ENCODE peak calls at places on chromosomes 3 and 15, in six cellular contexts. One of them, this sample, is unnamed.

GRCh38 chr3:136078421-136079364 is 113.2 kb downstream of the PPP2R3A start:
- DNase-seq in EH: peak
- DNase-seq in CD8-positive, alpha-beta memory T cell: peak
- DNase-seq in MM.1S: peak
- DNase-seq in fibroblast of lung: peak
- DNase-seq in dermis microvascular lymphatic vessel endothelial cell: peak
- DNase-seq in this sample: no peak

GRCh38 chr3:125039041-125039896 is 16.5 kb downstream of the HEG1 start:
- DNase-seq in CD8-positive, alpha-beta memory T cell: no peak
- DNase-seq in dermis microvascular lymphatic vessel endothelial cell: no peak
- DNase-seq in MM.1S: no peak
- DNase-seq in fibroblast of lung: no peak
- DNase-seq in EH: no peak
- DNase-seq in this sample: no peak

GRCh38 chr3:78562318-78562717 is 1205.5 kb downstream of the ROBO1 start:
- DNase-seq in EH: no peak
- DNase-seq in MM.1S: no peak
- DNase-seq in CD8-positive, alpha-beta memory T cell: no peak
- DNase-seq in fibroblast of lung: no peak
- DNase-seq in dermis microvascular lymphatic vessel endothelial cell: no peak
- DNase-seq in this sample: no peak

GRCh38 chr15:69045810-69046209 is 31.3 kb downstream of the NOX5 start:
- DNase-seq in dermis microvascular lymphatic vessel endothelial cell: peak
- DNase-seq in fibroblast of lung: peak
- DNase-seq in CD8-positive, alpha-beta memory T cell: no peak
- DNase-seq in EH: peak
- DNase-seq in MM.1S: no peak
- DNase-seq in this sample: no peak

GRCh38 chr3:18946524-18946923 is 201.8 kb upstream of the KCNH8 start:
- DNase-seq in CD8-positive, alpha-beta memory T cell: no peak
- DNase-seq in dermis microvascular lymphatic vessel endothelial cell: no peak
- DNase-seq in fibroblast of lung: no peak
- DNase-seq in EH: no peak
- DNase-seq in MM.1S: no peak
- DNase-seq in this sample: no peak

GRCh38 chr3:12979947-12980487 is 93.2 kb downstream of the IQSEC1 start:
- DNase-seq in dermis microvascular lymphatic vessel endothelial cell: no peak
- DNase-seq in EH: no peak
- DNase-seq in fibroblast of lung: no peak
- DNase-seq in MM.1S: no peak
- DNase-seq in CD8-positive, alpha-beta memory T cell: no peak
- DNase-seq in this sample: no peak

GRCh38 chr15:57235865-57236264 is 140.4 kb upstream of the CGNL1 start:
- DNase-seq in CD8-positive, alpha-beta memory T cell: no peak
- DNase-seq in dermis microvascular lymphatic vessel endothelial cell: peak
- DNase-seq in fibroblast of lung: peak
- DNase-seq in EH: peak
- DNase-seq in MM.1S: no peak
- DNase-seq in this sample: no peak

GRCh38 chr3:150742141-150742523 is 20.8 kb downstream of the SIAH2 start:
- DNase-seq in fibroblast of lung: no peak
- DNase-seq in MM.1S: no peak
- DNase-seq in EH: no peak
- DNase-seq in CD8-positive, alpha-beta memory T cell: no peak
- DNase-seq in dermis microvascular lymphatic vessel endothelial cell: no peak
- DNase-seq in this sample: no peak

GRCh38 chr3:24354230-24354629 is 140.4 kb downstream of the THRB start:
- DNase-seq in MM.1S: no peak
- DNase-seq in fibroblast of lung: no peak
- DNase-seq in dermis microvascular lymphatic vessel endothelial cell: no peak
- DNase-seq in CD8-positive, alpha-beta memory T cell: no peak
- DNase-seq in EH: no peak
- DNase-seq in this sample: no peak

GRCh38 chr3:131821376-131821775 is 213.4 kb downstream of the CPNE4 start:
- DNase-seq in MM.1S: no peak
- DNase-seq in EH: no peak
- DNase-seq in CD8-positive, alpha-beta memory T cell: no peak
- DNase-seq in dermis microvascular lymphatic vessel endothelial cell: no peak
- DNase-seq in fibroblast of lung: no peak
- DNase-seq in this sample: no peak

GRCh38 chr3:106206165-106206564 is 337.4 kb upstream of the CBLB start:
- DNase-seq in CD8-positive, alpha-beta memory T cell: peak
- DNase-seq in MM.1S: no peak
- DNase-seq in fibroblast of lung: peak
- DNase-seq in EH: peak
- DNase-seq in dermis microvascular lymphatic vessel endothelial cell: peak
- DNase-seq in this sample: no peak

GRCh38 chr3:162165346-162165745 is 668.7 kb downstream of the OTOL1 start:
- DNase-seq in CD8-positive, alpha-beta memory T cell: no peak
- DNase-seq in dermis microvascular lymphatic vessel endothelial cell: no peak
- DNase-seq in fibroblast of lung: no peak
- DNase-seq in MM.1S: peak
- DNase-seq in EH: peak
- DNase-seq in this sample: no peak

GRCh38 chr3:189202583-189202982 is 30.8 kb downstream of the TPRG1 start:
- DNase-seq in fibroblast of lung: no peak
- DNase-seq in dermis microvascular lymphatic vessel endothelial cell: no peak
- DNase-seq in MM.1S: no peak
- DNase-seq in CD8-positive, alpha-beta memory T cell: no peak
- DNase-seq in EH: no peak
- DNase-seq in this sample: no peak

GRCh38 chr3:66152336-66152735 is 68.5 kb upstream of the SLC25A26 start:
- DNase-seq in fibroblast of lung: no peak
- DNase-seq in dermis microvascular lymphatic vessel endothelial cell: no peak
- DNase-seq in CD8-positive, alpha-beta memory T cell: no peak
- DNase-seq in MM.1S: no peak
- DNase-seq in EH: no peak
- DNase-seq in this sample: no peak

GRCh38 chr3:66379565-66379964 is 121.3 kb downstream of the LRIG1 start:
- DNase-seq in dermis microvascular lymphatic vessel endothelial cell: no peak
- DNase-seq in EH: no peak
- DNase-seq in CD8-positive, alpha-beta memory T cell: no peak
- DNase-seq in MM.1S: no peak
- DNase-seq in fibroblast of lung: no peak
- DNase-seq in this sample: no peak

GRCh38 chr15:90352109-90352893 is at the start of gene ZNF774:
- DNase-seq in MM.1S: peak
- DNase-seq in EH: peak
- DNase-seq in fibroblast of lung: peak
- DNase-seq in CD8-positive, alpha-beta memory T cell: peak
- DNase-seq in dermis microvascular lymphatic vessel endothelial cell: peak
- DNase-seq in this sample: peak

GRCh38 chr15:90638241-90638691 is 78.9 kb upstream of the BLM start:
- DNase-seq in fibroblast of lung: no peak
- DNase-seq in EH: no peak
- DNase-seq in CD8-positive, alpha-beta memory T cell: no peak
- DNase-seq in dermis microvascular lymphatic vessel endothelial cell: no peak
- DNase-seq in MM.1S: no peak
- DNase-seq in this sample: peak

GRCh38 chr3:187568171-187568570 is 102.0 kb downstream of the SST start:
- DNase-seq in EH: peak
- DNase-seq in CD8-positive, alpha-beta memory T cell: no peak
- DNase-seq in dermis microvascular lymphatic vessel endothelial cell: no peak
- DNase-seq in fibroblast of lung: no peak
- DNase-seq in MM.1S: no peak
- DNase-seq in this sample: no peak

GRCh38 chr15:41693757-41694156 is 33.6 kb downstream of the MGA start:
- DNase-seq in dermis microvascular lymphatic vessel endothelial cell: no peak
- DNase-seq in MM.1S: no peak
- DNase-seq in EH: no peak
- DNase-seq in fibroblast of lung: no peak
- DNase-seq in CD8-positive, alpha-beta memory T cell: no peak
- DNase-seq in this sample: no peak

GRCh38 chr3:185960518-185961288 is 22.9 kb upstream of the TRA2B start:
- DNase-seq in EH: no peak
- DNase-seq in CD8-positive, alpha-beta memory T cell: no peak
- DNase-seq in dermis microvascular lymphatic vessel endothelial cell: peak
- DNase-seq in MM.1S: no peak
- DNase-seq in fibroblast of lung: no peak
- DNase-seq in this sample: no peak

GRCh38 chr15:68994149-68994548 is 20.3 kb upstream of the NOX5 start:
- DNase-seq in CD8-positive, alpha-beta memory T cell: no peak
- DNase-seq in fibroblast of lung: no peak
- DNase-seq in MM.1S: no peak
- DNase-seq in dermis microvascular lymphatic vessel endothelial cell: no peak
- DNase-seq in EH: peak
- DNase-seq in this sample: no peak